ENCODE peak calls at places on chromosomes 13 and 19, in nine cellular contexts. E, J, V, M, T, I, L, A and S are unnamed samples.

GRCh38 chr13:57063007-57063406 is 77.7 kb upstream of the PRR20A start:
- DNase-seq in I (no peak), M (no peak), T (no peak), E (no peak), A (peak), L (peak), J (no peak), V (peak), S (peak)

GRCh38 chr13:110677731-110678545 is 28.0 kb downstream of the CARS2 start:
- DNase-seq in I (peak), A (no peak), L (no peak), V (no peak), M (no peak), T (no peak), E (no peak), J (no peak), S (no peak)

GRCh38 chr19:18590273-18591272 is 2.0 kb downstream of the REX1BD start:
- DNase-seq in E (no peak), I (peak), M (no peak), T (no peak), V (peak), A (peak), J (no peak), L (peak), S (peak)

GRCh38 chr13:114088234-114088633 is 44.2 kb downstream of the RASA3 start:
- DNase-seq in J (no peak), E (no peak), I (no peak), L (no peak), A (no peak), T (no peak), M (no peak), V (no peak), S (no peak)

GRCh38 chr13:37023871-37024270 is 23.3 kb downstream of the EXOSC8 start:
- DNase-seq in A (no peak), I (no peak), L (no peak), J (no peak), E (no peak), T (no peak), M (no peak), V (no peak), S (no peak)

GRCh38 chr13:100128373-100128772 is 39.5 kb downstream of the PCCA start:
- DNase-seq in J (no peak), A (no peak), E (no peak), M (no peak), L (no peak), V (peak), T (no peak), I (no peak), S (peak)

GRCh38 chr19:13163609-13164364 is 13.6 kb downstream of the IER2 start:
- DNase-seq in E (peak), I (no peak), L (peak), J (no peak), A (peak), M (peak), T (no peak), V (peak), S (peak)

GRCh38 chr19:52689804-52690394 is 44.9 kb downstream of the ZNF611 start:
- DNase-seq in E (peak), I (no peak), V (peak), M (peak), A (peak), J (peak), L (peak), T (no peak), S (peak)

GRCh38 chr19:38867176-38867780 is 10.8 kb downstream of the RINL start:
- DNase-seq in J (no peak), M (no peak), V (no peak), A (no peak), L (no peak), I (no peak), T (no peak), E (no peak), S (no peak)

GRCh38 chr19:38846097-38846496 is 3.7 kb downstream of the HNRNPL start:
- DNase-seq in J (no peak), V (no peak), L (no peak), I (no peak), M (no peak), A (no peak), T (no peak), E (no peak), S (no peak)

GRCh38 chr13:100495455-100495854 is 93.1 kb downstream of the GGACT start:
- DNase-seq in E (no peak), J (no peak), V (no peak), A (no peak), L (no peak), I (no peak), M (no peak), T (no peak), S (no peak)

GRCh38 chr13:100644328-100644727 is 30.3 kb downstream of the TMTC4 start:
- DNase-seq in J (no peak), M (no peak), L (no peak), T (no peak), V (no peak), A (no peak), E (no peak), I (no peak), S (peak)

GRCh38 chr13:30802953-30803478 is 67.7 kb downstream of the ALOX5AP start:
- DNase-seq in J (peak), I (no peak), M (peak), A (peak), V (peak), L (peak), T (peak), E (peak), S (peak)

GRCh38 chr19:3496392-3497273 is 3.8 kb downstream of the DOHH start:
- DNase-seq in V (no peak), J (no peak), E (no peak), A (no peak), L (no peak), M (no peak), T (no peak), I (no peak), S (no peak)

GRCh38 chr19:58474291-58474996 is 1.7 kb upstream of the ZNF446 start:
- DNase-seq in A (no peak), M (no peak), L (no peak), E (no peak), V (peak), J (no peak), I (peak), T (no peak), S (no peak)

GRCh38 chr19:29479941-29480340 is 45.9 kb upstream of the VSTM2B start:
- DNase-seq in E (no peak), J (no peak), L (no peak), I (no peak), T (no peak), V (no peak), M (no peak), A (no peak), S (no peak)

GRCh38 chr13:32592082-32592481 is 5.8 kb downstream of the PDS5B start:
- DNase-seq in A (no peak), J (no peak), I (no peak), T (no peak), E (no peak), M (no peak), V (no peak), L (no peak), S (no peak)

GRCh38 chr19:3319643-3320353 is 46.6 kb upstream of the NFIC start:
- DNase-seq in I (no peak), V (no peak), E (no peak), L (no peak), A (no peak), T (no peak), M (no peak), J (no peak), S (no peak)

GRCh38 chr19:32971715-32972540 is at the start of the genes CEP89 and FAAP24:
- DNase-seq in I (peak), M (peak), A (peak), V (peak), E (peak), T (peak), J (peak), L (peak), S (peak)

GRCh38 chr13:27043013-27043412 is 128.6 kb downstream of the USP12 start:
- DNase-seq in A (no peak), I (peak), T (no peak), J (no peak), E (no peak), V (peak), M (peak), L (no peak), S (no peak)

GRCh38 chr13:28636677-28637317 is 22.1 kb upstream of the POMP start:
- DNase-seq in E (peak), L (peak), T (peak), M (peak), J (no peak), I (no peak), A (peak), V (peak), S (peak)

GRCh38 chr19:8609210-8610040 is 1.1 kb downstream of the ADAMTS10 start:
- DNase-seq in I (no peak), J (no peak), E (peak), V (peak), M (peak), A (peak), L (peak), T (peak), S (peak)